ENCODE peak calls at places on chromosome 18, in nine cellular contexts. One of them, this sample, is unnamed.

GRCh38 chr18:8706981-8707940 is 1.9 kb downstream of the MTCL1 start:
- DNase-seq in nephron progenitor cell: peak; percentile 64
- DNase-seq in retinal pigment epithelial cell: no peak
- DNase-seq in OCI-LY7: peak; percentile 89
- DNase-seq in kidney epithelial cell: no peak
- DNase-seq in AG04449: no peak
- DNase-seq in spleen: peak; percentile 80
- DNase-seq in left lung: peak; percentile 46
- DNase-seq in cardiac muscle cell: peak; percentile 69
- DNase-seq in this sample: peak; percentile 50

GRCh38 chr18:24791736-24792135 is 331.3 kb downstream of the HRH4 start:
- DNase-seq in nephron progenitor cell: no peak
- DNase-seq in retinal pigment epithelial cell: no peak
- DNase-seq in OCI-LY7: no peak
- DNase-seq in kidney epithelial cell: no peak
- DNase-seq in AG04449: no peak
- DNase-seq in spleen: no peak
- DNase-seq in left lung: no peak
- DNase-seq in cardiac muscle cell: no peak
- DNase-seq in this sample: no peak

GRCh38 chr18:79930020-79930642 is 21.3 kb downstream of the SLC66A2 start:
- DNase-seq in nephron progenitor cell: no peak
- DNase-seq in retinal pigment epithelial cell: no peak
- DNase-seq in OCI-LY7: no peak
- DNase-seq in kidney epithelial cell: no peak
- DNase-seq in AG04449: no peak
- DNase-seq in spleen: no peak
- DNase-seq in left lung: no peak
- DNase-seq in cardiac muscle cell: no peak
- DNase-seq in this sample: no peak

GRCh38 chr18:8957731-8958130 is 144.8 kb upstream of the NDUFV2 start:
- DNase-seq in nephron progenitor cell: no peak
- DNase-seq in retinal pigment epithelial cell: no peak
- DNase-seq in OCI-LY7: no peak
- DNase-seq in kidney epithelial cell: no peak
- DNase-seq in AG04449: no peak
- DNase-seq in spleen: no peak
- DNase-seq in left lung: no peak
- DNase-seq in cardiac muscle cell: no peak
- DNase-seq in this sample: no peak

GRCh38 chr18:24825397-24825796 is 365.0 kb downstream of the HRH4 start:
- DNase-seq in nephron progenitor cell: no peak
- DNase-seq in retinal pigment epithelial cell: no peak
- DNase-seq in OCI-LY7: no peak
- DNase-seq in kidney epithelial cell: no peak
- DNase-seq in AG04449: no peak
- DNase-seq in spleen: no peak
- DNase-seq in left lung: no peak
- DNase-seq in cardiac muscle cell: no peak
- DNase-seq in this sample: no peak

GRCh38 chr18:36074435-36074834 is 7.1 kb upstream of the RPRD1A start:
- DNase-seq in nephron progenitor cell: no peak
- DNase-seq in retinal pigment epithelial cell: no peak
- DNase-seq in OCI-LY7: no peak
- DNase-seq in kidney epithelial cell: no peak
- DNase-seq in AG04449: no peak
- DNase-seq in spleen: no peak
- DNase-seq in left lung: no peak
- DNase-seq in cardiac muscle cell: no peak
- DNase-seq in this sample: no peak

GRCh38 chr18:52339891-52340371 is at the start of gene DCC:
- DNase-seq in nephron progenitor cell: peak; percentile 71
- DNase-seq in retinal pigment epithelial cell: peak; percentile 21
- DNase-seq in OCI-LY7: no peak
- DNase-seq in kidney epithelial cell: no peak
- DNase-seq in AG04449: peak; percentile 46
- DNase-seq in spleen: no peak
- DNase-seq in left lung: peak; percentile 36
- DNase-seq in cardiac muscle cell: peak; percentile 49
- DNase-seq in this sample: peak; percentile 67

GRCh38 chr18:3689986-3690681 is 240.2 kb downstream of the TGIF1 start:
- DNase-seq in nephron progenitor cell: no peak
- DNase-seq in retinal pigment epithelial cell: no peak
- DNase-seq in OCI-LY7: no peak
- DNase-seq in kidney epithelial cell: no peak
- DNase-seq in AG04449: no peak
- DNase-seq in spleen: no peak
- DNase-seq in left lung: no peak
- DNase-seq in cardiac muscle cell: no peak
- DNase-seq in this sample: no peak

GRCh38 chr18:58117685-58118403 is 73.8 kb downstream of the NEDD4L start:
- DNase-seq in nephron progenitor cell: no peak
- DNase-seq in retinal pigment epithelial cell: peak; percentile 100
- DNase-seq in OCI-LY7: no peak
- DNase-seq in kidney epithelial cell: peak; percentile 69
- DNase-seq in AG04449: peak; percentile 26
- DNase-seq in spleen: no peak
- DNase-seq in left lung: peak; percentile 76
- DNase-seq in cardiac muscle cell: peak; percentile 94
- DNase-seq in this sample: no peak

GRCh38 chr18:11733031-11733430 is 44.0 kb downstream of the GNAL start:
- DNase-seq in nephron progenitor cell: peak; percentile 87
- DNase-seq in retinal pigment epithelial cell: no peak
- DNase-seq in OCI-LY7: peak; percentile 71
- DNase-seq in kidney epithelial cell: no peak
- DNase-seq in AG04449: no peak
- DNase-seq in spleen: peak; percentile 94
- DNase-seq in left lung: peak; percentile 78
- DNase-seq in cardiac muscle cell: peak; percentile 74
- DNase-seq in this sample: peak; percentile 84

GRCh38 chr18:11726556-11726955 is 37.5 kb downstream of the GNAL start:
- DNase-seq in nephron progenitor cell: no peak
- DNase-seq in retinal pigment epithelial cell: no peak
- DNase-seq in OCI-LY7: no peak
- DNase-seq in kidney epithelial cell: no peak
- DNase-seq in AG04449: no peak
- DNase-seq in spleen: no peak
- DNase-seq in left lung: no peak
- DNase-seq in cardiac muscle cell: peak; percentile 4
- DNase-seq in this sample: no peak

GRCh38 chr18:11729556-11729955 is 40.5 kb downstream of the GNAL start:
- DNase-seq in nephron progenitor cell: no peak
- DNase-seq in retinal pigment epithelial cell: no peak
- DNase-seq in OCI-LY7: no peak
- DNase-seq in kidney epithelial cell: no peak
- DNase-seq in AG04449: no peak
- DNase-seq in spleen: no peak
- DNase-seq in left lung: no peak
- DNase-seq in cardiac muscle cell: no peak
- DNase-seq in this sample: no peak

GRCh38 chr18:11728247-11728646 is 39.2 kb downstream of the GNAL start:
- DNase-seq in nephron progenitor cell: no peak
- DNase-seq in retinal pigment epithelial cell: no peak
- DNase-seq in OCI-LY7: peak; percentile 41
- DNase-seq in kidney epithelial cell: no peak
- DNase-seq in AG04449: no peak
- DNase-seq in spleen: no peak
- DNase-seq in left lung: no peak
- DNase-seq in cardiac muscle cell: peak; percentile 42
- DNase-seq in this sample: peak; percentile 18
- TF ChIP-seq CTCF in nephron progenitor cell: no peak
- TF ChIP-seq CTCF in retinal pigment epithelial cell: peak; percentile 57
- TF ChIP-seq CTCF in OCI-LY7: peak; percentile 66
- TF ChIP-seq CTCF in kidney epithelial cell: peak; percentile 41
- TF ChIP-seq CTCF in AG04449: peak; percentile 2
- TF ChIP-seq CTCF in spleen: no peak
- TF ChIP-seq CTCF in left lung: no peak
- TF ChIP-seq CTCF in cardiac muscle cell: peak; percentile 27
- TF ChIP-seq CTCF in this sample: no peak

GRCh38 chr18:74654637-74655036 is 57.0 kb downstream of the ZNF407 start:
- DNase-seq in nephron progenitor cell: no peak
- DNase-seq in retinal pigment epithelial cell: no peak
- DNase-seq in OCI-LY7: no peak
- DNase-seq in kidney epithelial cell: no peak
- DNase-seq in AG04449: no peak
- DNase-seq in spleen: no peak
- DNase-seq in left lung: no peak
- DNase-seq in cardiac muscle cell: peak; percentile 53
- DNase-seq in this sample: no peak
- TF ChIP-seq CTCF in nephron progenitor cell: no peak
- TF ChIP-seq CTCF in retinal pigment epithelial cell: no peak
- TF ChIP-seq CTCF in OCI-LY7: peak; percentile 47
- TF ChIP-seq CTCF in kidney epithelial cell: no peak
- TF ChIP-seq CTCF in AG04449: peak; percentile 9
- TF ChIP-seq CTCF in spleen: no peak
- TF ChIP-seq CTCF in left lung: no peak
- TF ChIP-seq CTCF in cardiac muscle cell: peak; percentile 35
- TF ChIP-seq CTCF in this sample: no peak

GRCh38 chr18:23207191-23207955 is 72.1 kb downstream of the CABLES1 start:
- DNase-seq in nephron progenitor cell: no peak
- DNase-seq in retinal pigment epithelial cell: no peak
- DNase-seq in OCI-LY7: peak; percentile 54
- DNase-seq in kidney epithelial cell: no peak
- DNase-seq in AG04449: no peak
- DNase-seq in spleen: no peak
- DNase-seq in left lung: no peak
- DNase-seq in cardiac muscle cell: no peak
- DNase-seq in this sample: no peak
- TF ChIP-seq CTCF in nephron progenitor cell: no peak
- TF ChIP-seq CTCF in retinal pigment epithelial cell: peak; percentile 50
- TF ChIP-seq CTCF in OCI-LY7: peak; percentile 87
- TF ChIP-seq CTCF in kidney epithelial cell: peak; percentile 19
- TF ChIP-seq CTCF in AG04449: peak; percentile 9
- TF ChIP-seq CTCF in spleen: no peak
- TF ChIP-seq CTCF in left lung: no peak
- TF ChIP-seq CTCF in cardiac muscle cell: peak; percentile 46
- TF ChIP-seq CTCF in this sample: peak; percentile 49

GRCh38 chr18:55477537-55478300 is 110.3 kb downstream of the TCF4 start:
- DNase-seq in nephron progenitor cell: no peak
- DNase-seq in retinal pigment epithelial cell: no peak
- DNase-seq in OCI-LY7: peak; percentile 42
- DNase-seq in kidney epithelial cell: peak; percentile 23
- DNase-seq in AG04449: no peak
- DNase-seq in spleen: no peak
- DNase-seq in left lung: no peak
- DNase-seq in cardiac muscle cell: peak; percentile 67
- DNase-seq in this sample: no peak
- TF ChIP-seq CTCF in nephron progenitor cell: no peak
- TF ChIP-seq CTCF in retinal pigment epithelial cell: no peak
- TF ChIP-seq CTCF in OCI-LY7: no peak
- TF ChIP-seq CTCF in kidney epithelial cell: peak; percentile 5
- TF ChIP-seq CTCF in AG04449: peak; percentile 7
- TF ChIP-seq CTCF in spleen: no peak
- TF ChIP-seq CTCF in left lung: no peak
- TF ChIP-seq CTCF in cardiac muscle cell: peak; percentile 21
- TF ChIP-seq CTCF in this sample: no peak

DNA sequence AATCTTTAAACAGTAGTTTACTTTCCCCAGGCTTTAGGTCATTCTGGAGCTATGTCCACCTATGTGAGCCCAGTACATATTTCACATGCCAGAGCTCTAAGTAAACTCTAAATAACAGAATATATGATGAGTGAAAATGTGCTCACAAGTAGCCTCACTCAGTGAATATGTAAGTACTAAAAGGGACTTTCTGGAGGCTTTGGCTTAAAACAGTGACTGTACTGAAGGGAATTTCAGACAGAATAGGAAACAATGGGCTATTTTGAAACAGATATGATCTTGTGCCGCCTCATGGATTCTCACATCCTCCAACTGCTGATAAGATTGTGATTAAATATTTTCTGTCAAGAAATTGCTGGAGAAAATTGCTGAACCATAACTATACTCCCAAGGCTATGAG is 747.9 kb downstream of the SOCS6 start:
- DNase-seq in nephron progenitor cell: no peak
- DNase-seq in retinal pigment epithelial cell: peak; percentile 66
- DNase-seq in OCI-LY7: no peak
- DNase-seq in kidney epithelial cell: peak; percentile 76
- DNase-seq in AG04449: no peak
- DNase-seq in spleen: no peak
- DNase-seq in left lung: no peak
- DNase-seq in cardiac muscle cell: peak; percentile 77
- DNase-seq in this sample: no peak
- TF ChIP-seq CTCF in nephron progenitor cell: no peak
- TF ChIP-seq CTCF in retinal pigment epithelial cell: no peak
- TF ChIP-seq CTCF in OCI-LY7: no peak
- TF ChIP-seq CTCF in kidney epithelial cell: no peak
- TF ChIP-seq CTCF in AG04449: no peak
- TF ChIP-seq CTCF in spleen: no peak
- TF ChIP-seq CTCF in left lung: no peak
- TF ChIP-seq CTCF in cardiac muscle cell: no peak
- TF ChIP-seq CTCF in this sample: no peak

GRCh38 chr18:2466978-2467377 is 104.3 kb downstream of the METTL4 start:
- DNase-seq in nephron progenitor cell: no peak
- DNase-seq in retinal pigment epithelial cell: no peak
- DNase-seq in OCI-LY7: no peak
- DNase-seq in kidney epithelial cell: no peak
- DNase-seq in AG04449: no peak
- DNase-seq in spleen: no peak
- DNase-seq in left lung: no peak
- DNase-seq in cardiac muscle cell: no peak
- DNase-seq in this sample: no peak
- TF ChIP-seq CTCF in nephron progenitor cell: no peak
- TF ChIP-seq CTCF in retinal pigment epithelial cell: no peak
- TF ChIP-seq CTCF in OCI-LY7: no peak
- TF ChIP-seq CTCF in kidney epithelial cell: no peak
- TF ChIP-seq CTCF in AG04449: no peak
- TF ChIP-seq CTCF in spleen: no peak
- TF ChIP-seq CTCF in left lung: no peak
- TF ChIP-seq CTCF in cardiac muscle cell: no peak
- TF ChIP-seq CTCF in this sample: no peak

GRCh38 chr18:13465126-13465446 is 246.5 kb downstream of the LDLRAD4 start:
- DNase-seq in nephron progenitor cell: no peak
- DNase-seq in retinal pigment epithelial cell: no peak
- DNase-seq in OCI-LY7: no peak
- DNase-seq in kidney epithelial cell: no peak
- DNase-seq in AG04449: no peak
- DNase-seq in spleen: no peak
- DNase-seq in left lung: no peak
- DNase-seq in cardiac muscle cell: no peak
- DNase-seq in this sample: no peak

GRCh38 chr18:13463526-13463925 is 245.0 kb downstream of the LDLRAD4 start:
- DNase-seq in nephron progenitor cell: no peak
- DNase-seq in retinal pigment epithelial cell: no peak
- DNase-seq in OCI-LY7: no peak
- DNase-seq in kidney epithelial cell: no peak
- DNase-seq in AG04449: no peak
- DNase-seq in spleen: no peak
- DNase-seq in left lung: no peak
- DNase-seq in cardiac muscle cell: no peak
- DNase-seq in this sample: no peak

GRCh38 chr18:13465476-13465875 is 246.9 kb downstream of the LDLRAD4 start:
- DNase-seq in nephron progenitor cell: no peak
- DNase-seq in retinal pigment epithelial cell: no peak
- DNase-seq in OCI-LY7: peak; percentile 5
- DNase-seq in kidney epithelial cell: no peak
- DNase-seq in AG04449: no peak
- DNase-seq in spleen: no peak
- DNase-seq in left lung: no peak
- DNase-seq in cardiac muscle cell: no peak
- DNase-seq in this sample: no peak

GRCh38 chr18:13462686-13463085 is 244.1 kb downstream of the LDLRAD4 start:
- DNase-seq in nephron progenitor cell: no peak
- DNase-seq in retinal pigment epithelial cell: no peak
- DNase-seq in OCI-LY7: no peak
- DNase-seq in kidney epithelial cell: no peak
- DNase-seq in AG04449: no peak
- DNase-seq in spleen: no peak
- DNase-seq in left lung: no peak
- DNase-seq in cardiac muscle cell: no peak
- DNase-seq in this sample: no peak

GRCh38 chr18:13464432-13465125 is 246.0 kb downstream of the LDLRAD4 start:
- DNase-seq in nephron progenitor cell: no peak
- DNase-seq in retinal pigment epithelial cell: no peak
- DNase-seq in OCI-LY7: peak; percentile 91
- DNase-seq in kidney epithelial cell: no peak
- DNase-seq in AG04449: no peak
- DNase-seq in spleen: peak; percentile 92
- DNase-seq in left lung: peak; percentile 67
- DNase-seq in cardiac muscle cell: peak; percentile 56
- DNase-seq in this sample: peak; percentile 52
- TF ChIP-seq CTCF in nephron progenitor cell: no peak
- TF ChIP-seq CTCF in retinal pigment epithelial cell: no peak
- TF ChIP-seq CTCF in OCI-LY7: peak; percentile 18
- TF ChIP-seq CTCF in kidney epithelial cell: no peak
- TF ChIP-seq CTCF in AG04449: no peak
- TF ChIP-seq CTCF in spleen: no peak
- TF ChIP-seq CTCF in left lung: no peak
- TF ChIP-seq CTCF in cardiac muscle cell: no peak
- TF ChIP-seq CTCF in this sample: no peak